ENCODE peak calls at places on chromosomes 4 and X, in ten cellular contexts. W is occipital lobe; R is MM.1S; F is activated CD4-positive, CD25-positive, alpha-beta regulatory T cell; X is globus pallidus; K is T-helper 2 cell; B is EH; L is NCI-H2081; G is Panc1; C is head of caudate nucleus. S is an unnamed sample.

GRCh38 chrX:96846841-96847240 is 36.9 kb upstream of the RPA4 start:
- DNase-seq in W (no peak), R (no peak), F (no peak), X (no peak), K (no peak), B (no peak), L (no peak), G (no peak), C (no peak), S (no peak)

GRCh38 chr4:93710847-93711430 is 117.6 kb upstream of the ATOH1 start:
- DNase-seq in W (no peak), R (no peak), F (no peak), X (no peak), K (no peak), B (no peak), L (no peak), G (no peak), C (no peak), S (no peak)

GRCh38 chrX:105653891-105654290 is 168.4 kb upstream of the NRK start:
- DNase-seq in W (no peak), R (no peak), F (no peak), X (no peak), K (no peak), B (no peak), L (no peak), G (no peak), C (no peak), S (no peak)

GRCh38 chr4:15164571-15164970 is 162.3 kb downstream of the CPEB2 start:
- DNase-seq in W (no peak), R (no peak), F (no peak), X (no peak), K (no peak), B (peak), L (no peak), G (no peak), C (no peak), S (no peak)

GRCh38 chr4:41122775-41123174 is 91.6 kb downstream of the APBB2 start:
- DNase-seq in W (no peak), R (no peak), F (no peak), X (no peak), K (no peak), B (no peak), L (no peak), G (no peak), C (no peak), S (no peak)

GRCh38 chr4:30720656-30721352 is 635 bp downstream of the PCDH7 start:
- DNase-seq in W (no peak), R (no peak), F (no peak), X (peak), K (no peak), B (peak), L (peak), G (no peak), C (peak), S (no peak)

GRCh38 chr4:7279902-7280301 is 87.6 kb downstream of the SORCS2 start:
- DNase-seq in W (no peak), R (no peak), F (no peak), X (no peak), K (no peak), B (peak), L (no peak), G (no peak), C (no peak), S (no peak)

GRCh38 chr4:75639124-75639695 is 8.9 kb upstream of the CDKL2 start:
- DNase-seq in W (no peak), R (no peak), F (no peak), X (no peak), K (no peak), B (no peak), L (no peak), G (no peak), C (no peak), S (no peak)

GRCh38 chr4:27490315-27490714 is 629.7 kb downstream of the STIM2 start:
- DNase-seq in W (no peak), R (no peak), F (no peak), X (no peak), K (no peak), B (no peak), L (no peak), G (no peak), C (no peak), S (peak)

GRCh38 chr4:16626945-16627344 is 271.5 kb downstream of the LDB2 start:
- DNase-seq in W (peak), R (no peak), F (no peak), X (peak), K (no peak), B (peak), L (no peak), G (no peak), C (no peak), S (no peak)

GRCh38 chrX:138128025-138128671 is 562.2 kb downstream of the ZIC3 start:
- DNase-seq in W (no peak), R (peak), F (no peak), X (peak), K (no peak), B (peak), L (peak), G (peak), C (no peak), S (no peak)

GRCh38 chr4:173507471-173508385 is 22.3 kb downstream of the HAND2 start:
- DNase-seq in W (no peak), R (no peak), F (no peak), X (no peak), K (no peak), B (no peak), L (no peak), G (no peak), C (no peak), S (no peak)

GRCh38 chr4:139853309-139853708 is 187.7 kb downstream of the MGST2 start:
- DNase-seq in W (no peak), R (no peak), F (no peak), X (no peak), K (no peak), B (no peak), L (peak), G (no peak), C (no peak), S (no peak)

GRCh38 chr4:137677851-137678250 is 145.6 kb upstream of the PCDH18 start:
- DNase-seq in W (no peak), R (no peak), F (no peak), X (no peak), K (no peak), B (peak), L (no peak), G (no peak), C (no peak), S (no peak)

GRCh38 chr4:98556451-98556850 is 102.0 kb downstream of the TSPAN5 start:
- DNase-seq in W (no peak), R (no peak), F (no peak), X (no peak), K (no peak), B (peak), L (no peak), G (no peak), C (no peak), S (no peak)

GRCh38 chrX:149512225-149512885 is 7.2 kb upstream of the IDS start:
- DNase-seq in W (no peak), R (peak), F (no peak), X (peak), K (peak), B (peak), L (peak), G (no peak), C (peak), S (peak)

GRCh38 chrX:69024931-69025330 is 140.3 kb downstream of the PJA1 start:
- DNase-seq in W (no peak), R (no peak), F (no peak), X (no peak), K (no peak), B (peak), L (no peak), G (no peak), C (no peak), S (no peak)

GRCh38 chr4:128502818-128503527 is 215.4 kb upstream of the PGRMC2 start:
- DNase-seq in W (no peak), R (no peak), F (no peak), X (no peak), K (no peak), B (peak), L (no peak), G (no peak), C (no peak), S (no peak)

S was measured in NK-92 treated with Interleukin-12 subunit alpha and Interleukin-12 subunit beta, amount 100 ng/mL, for 24 hours.